ENCODE peak calls at places on chromosomes 3 and 15, in nine cellular contexts. B, P, Y, U, H, O, G, D and I are unnamed samples.

GRCh38 chr3:179179256-179179655 is 31.1 kb downstream of the PIK3CA start:
- DNase-seq in B (no peak), P (no peak), Y (no peak), U (no peak), H (no peak), O (no peak), G (no peak), D (no peak), I (no peak)

GRCh38 chr3:114496021-114496434 is 202.2 kb downstream of the TIGIT start:
- DNase-seq in B (no peak), P (peak; percentile 68), Y (no peak), U (no peak), H (no peak), O (no peak), G (no peak), D (peak; percentile 85), I (no peak)

GRCh38 chr3:41304603-41305002 is 105.3 kb downstream of the CTNNB1 start:
- DNase-seq in B (peak; percentile 2), P (no peak), Y (no peak), U (no peak), H (peak; percentile 50), O (no peak), G (peak; percentile 17), D (no peak), I (peak; percentile 7)

GRCh38 chr3:31721709-31722108 is 189.0 kb downstream of the STT3B start:
- DNase-seq in B (no peak), P (no peak), Y (no peak), U (no peak), H (no peak), O (no peak), G (no peak), D (no peak), I (no peak)

GRCh38 chr15:39667382-39668127 is 86.7 kb downstream of the THBS1 start:
- DNase-seq in B (no peak), P (no peak), Y (no peak), U (no peak), H (no peak), O (no peak), G (no peak), D (no peak), I (no peak)

GRCh38 chr3:72973031-72973723 is 23.4 kb upstream of the PPP4R2 start:
- DNase-seq in B (no peak), P (no peak), Y (no peak), U (no peak), H (no peak), O (no peak), G (no peak), D (no peak), I (no peak)

GRCh38 chr3:185586644-185586964 is 509 bp downstream of the SENP2 start:
- DNase-seq in B (peak; percentile 58), P (no peak), Y (no peak), U (no peak), H (no peak), O (no peak), G (no peak), D (no peak), I (no peak)

GRCh38 chr3:152113992-152114651 is 154.6 kb upstream of the MBNL1 start:
- DNase-seq in B (no peak), P (no peak), Y (no peak), U (no peak), H (no peak), O (no peak), G (no peak), D (no peak), I (no peak)

GRCh38 chr15:42315435-42316020 is 42.3 kb upstream of the TMEM87A start:
- DNase-seq in B (no peak), P (no peak), Y (no peak), U (no peak), H (no peak), O (no peak), G (no peak), D (no peak), I (no peak)

GRCh38 chr15:70050970-70051369 is 46.7 kb downstream of the TLE3 start:
- DNase-seq in B (no peak), P (no peak), Y (no peak), U (no peak), H (no peak), O (no peak), G (no peak), D (no peak), I (no peak)

GRCh38 chr15:50261979-50262378 is 3.5 kb downstream of the HDC start:
- DNase-seq in B (no peak), P (no peak), Y (no peak), U (no peak), H (no peak), O (no peak), G (no peak), D (no peak), I (no peak)

GRCh38 chr3:89227218-89227617 is 119.8 kb downstream of the EPHA3 start:
- DNase-seq in B (no peak), P (no peak), Y (no peak), U (no peak), H (no peak), O (no peak), G (no peak), D (no peak), I (no peak)